ENCODE peak calls at places on chromosome 2, in nine cellular contexts. B is GM23248; X is fibroblast of mammary gland; I is CD8-positive, alpha-beta T cell; H is AG09309; U is psoas muscle; C is astrocyte of the spinal cord; F is AG04450; O is heart left ventricle. R is an unnamed sample.

GRCh38 chr2:233063976-233064411 is 3.9 kb downstream of the INPP5D start:
- DNase-seq in B (no peak), X (no peak), I (no peak), H (no peak), U (no peak), C (no peak), F (no peak), O (no peak), R (no peak)

GRCh38 chr2:16623046-16623445 is 42.6 kb downstream of the CYRIA start:
- DNase-seq in B (peak), X (peak), I (no peak), H (peak), U (no peak), C (peak), F (peak), O (no peak), R (no peak)

GRCh38 chr2:202022755-202023154 is 10.9 kb upstream of the FZD7 start:
- DNase-seq in B (no peak), X (no peak), I (no peak), H (no peak), U (peak), C (no peak), F (no peak), O (no peak), R (no peak)

GRCh38 chr2:65435625-65436168 is 3.3 kb upstream of the SPRED2 start:
- DNase-seq in B (peak), X (peak), I (peak), H (no peak), U (peak), C (peak), F (peak), O (peak), R (peak)

GRCh38 chr2:141015339-141016047 is 1115.3 kb downstream of the LRP1B start:
- DNase-seq in B (no peak), X (no peak), I (no peak), H (no peak), U (no peak), C (peak), F (no peak), O (peak), R (no peak)

GRCh38 chr2:219060821-219061791 is at the start of gene IHH:
- DNase-seq in B (peak), X (no peak), I (no peak), H (no peak), U (peak), C (no peak), F (no peak), O (no peak), R (peak)

GRCh38 chr2:102065675-102066252 is 74.0 kb downstream of the IL1R2 start:
- DNase-seq in B (peak), X (peak), I (no peak), H (no peak), U (peak), C (peak), F (no peak), O (no peak), R (peak)

GRCh38 chr2:151159109-151159690 is 102.5 kb downstream of the RBM43 start:
- DNase-seq in B (no peak), X (no peak), I (no peak), H (no peak), U (no peak), C (no peak), F (no peak), O (no peak), R (no peak)

GRCh38 chr2:195967336-195967735 is 101.3 kb downstream of the DNAH7 start:
- DNase-seq in B (no peak), X (no peak), I (no peak), H (no peak), U (no peak), C (no peak), F (no peak), O (no peak), R (no peak)

GRCh38 chr2:68320118-68320641 is 431 bp upstream of the CNRIP1 start:
- DNase-seq in B (no peak), X (no peak), I (no peak), H (no peak), U (no peak), C (no peak), F (no peak), O (peak), R (no peak)
- H3K4me3 ChIP-seq in B (peak), X (peak), I (peak), H (peak), U (peak), C (peak), F (peak), O (peak), R (peak)

GRCh38 chr2:99067871-99068270 is 73.6 kb upstream of the C2orf15 start:
- DNase-seq in B (no peak), X (no peak), I (no peak), H (no peak), U (no peak), C (no peak), F (no peak), O (no peak), R (no peak)

GRCh38 chr2:99066602-99067001 is 74.9 kb upstream of the C2orf15 start:
- DNase-seq in B (peak), X (peak), I (no peak), H (peak), U (no peak), C (peak), F (peak), O (no peak), R (no peak)

DNA sequence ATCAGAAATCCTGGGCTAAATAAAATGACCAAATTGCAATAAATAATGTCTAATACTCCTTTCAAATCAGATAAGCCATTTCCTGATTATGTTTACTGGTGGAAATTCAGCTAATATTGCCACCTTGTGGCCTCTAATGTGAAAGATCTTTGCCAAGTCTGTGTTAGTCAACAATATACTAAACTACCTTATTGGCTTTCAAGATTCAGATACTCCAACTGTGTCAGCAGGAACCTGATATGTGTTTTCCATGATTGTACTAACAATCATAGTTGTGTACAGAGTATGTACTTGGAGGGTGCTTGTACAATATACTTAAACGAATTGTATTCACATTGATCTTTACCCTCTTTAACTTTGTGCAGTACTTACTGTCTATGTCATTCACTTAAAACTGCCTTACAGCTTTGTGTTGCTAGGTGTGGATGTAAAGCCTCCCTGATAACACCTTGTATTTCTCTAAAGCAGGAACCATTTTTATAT is 75.4 kb upstream of the C2orf15 start:
- DNase-seq in B (peak), X (peak), I (no peak), H (peak), U (no peak), C (peak), F (peak), O (no peak), R (no peak)
- H3K4me3 ChIP-seq in B (no peak), X (no peak), I (no peak), H (no peak), U (no peak), C (no peak), F (no peak), O (no peak), R (no peak)

GRCh38 chr2:239193426-239193825 is 207.4 kb downstream of the HDAC4 start:
- DNase-seq in B (no peak), X (no peak), I (no peak), H (no peak), U (no peak), C (no peak), F (no peak), O (peak), R (peak)

GRCh38 chr2:239190921-239191885 is 209.6 kb downstream of the HDAC4 start:
- DNase-seq in B (no peak), X (no peak), I (no peak), H (no peak), U (peak), C (no peak), F (no peak), O (peak), R (peak)

GRCh38 chr2:239192456-239192855 is 208.4 kb downstream of the HDAC4 start:
- DNase-seq in B (no peak), X (no peak), I (no peak), H (no peak), U (peak), C (no peak), F (no peak), O (peak), R (peak)

GRCh38 chr2:239193925-239194687 is 206.7 kb downstream of the HDAC4 start:
- DNase-seq in B (peak), X (peak), I (no peak), H (no peak), U (no peak), C (no peak), F (no peak), O (peak), R (peak)

GRCh38 chr2:239192975-239193374 is 207.8 kb downstream of the HDAC4 start:
- DNase-seq in B (no peak), X (no peak), I (no peak), H (no peak), U (no peak), C (no peak), F (no peak), O (peak), R (peak)
- H3K4me3 ChIP-seq in B (no peak), X (no peak), I (no peak), H (no peak), U (no peak), C (no peak), F (no peak), O (no peak), R (no peak)

GRCh38 chr2:177245010-177245422 is 19.5 kb downstream of the NFE2L2 start:
- DNase-seq in B (peak), X (peak), I (no peak), H (peak), U (no peak), C (peak), F (peak), O (no peak), R (no peak)
- H3K4me3 ChIP-seq in B (no peak), X (no peak), I (no peak), H (no peak), U (no peak), C (no peak), F (no peak), O (no peak), R (no peak)

DNA sequence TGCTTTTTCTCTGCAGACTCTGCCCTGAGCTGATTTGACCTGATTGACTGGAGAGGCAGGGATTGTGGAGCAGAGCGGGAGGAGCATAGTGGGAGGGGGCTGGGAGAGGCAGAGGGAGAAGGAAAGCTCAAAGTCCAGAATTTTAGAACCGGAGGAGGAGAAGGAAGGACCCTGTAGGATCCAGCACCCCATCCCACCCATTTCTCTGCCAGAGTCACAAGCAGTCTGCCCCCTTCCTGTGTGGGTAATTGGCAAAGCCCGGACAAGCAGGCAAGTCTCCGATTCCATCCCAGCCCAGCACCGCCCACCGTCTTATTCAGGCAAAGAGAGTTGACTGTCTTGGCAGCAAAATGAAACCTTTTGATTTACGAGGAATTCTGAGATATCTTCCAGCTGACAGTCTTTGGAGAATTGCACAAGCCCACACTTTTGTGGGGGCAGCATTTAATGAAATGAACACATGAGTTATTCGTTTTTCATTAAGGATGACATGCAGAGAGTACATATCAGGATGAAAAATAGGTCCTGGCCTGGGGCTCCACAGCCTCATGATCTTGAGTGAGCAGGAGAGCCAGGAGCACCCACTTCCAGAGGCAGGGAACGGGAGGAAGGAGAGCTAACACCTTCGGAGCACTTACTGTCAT is 103.1 kb downstream of the MCFD2 start:
- DNase-seq in B (peak), X (peak), I (no peak), H (peak), U (peak), C (peak), F (peak), O (peak), R (no peak)
- H3K4me3 ChIP-seq in B (no peak), X (no peak), I (no peak), H (no peak), U (no peak), C (no peak), F (peak), O (no peak), R (no peak)

GRCh38 chr2:210225461-210225798 is 183 bp upstream of the ACADL start:
- DNase-seq in B (peak), X (peak), I (no peak), H (no peak), U (no peak), C (peak), F (no peak), O (no peak), R (no peak)
- H3K4me3 ChIP-seq in B (peak), X (peak), I (no peak), H (peak), U (peak), C (peak), F (peak), O (peak), R (peak)

GRCh38 chr2:197054437-197054836 is 127.9 kb upstream of the PGAP1 start:
- DNase-seq in B (no peak), X (peak), I (no peak), H (no peak), U (no peak), C (no peak), F (no peak), O (no peak), R (no peak)
- H3K4me3 ChIP-seq in B (no peak), X (no peak), I (no peak), H (no peak), U (no peak), C (no peak), F (no peak), O (no peak), R (no peak)

GRCh38 chr2:10125842-10126596 is 3.5 kb downstream of the RRM2 start:
- DNase-seq in B (no peak), X (no peak), I (no peak), H (no peak), U (no peak), C (no peak), F (no peak), O (no peak), R (no peak)
- H3K4me3 ChIP-seq in B (no peak), X (no peak), I (no peak), H (no peak), U (no peak), C (no peak), F (no peak), O (no peak), R (no peak)

GRCh38 chr2:6053711-6054393 is 361.7 kb downstream of the SOX11 start:
- DNase-seq in B (no peak), X (no peak), I (no peak), H (no peak), U (no peak), C (no peak), F (no peak), O (no peak), R (no peak)

GRCh38 chr2:6052577-6052976 is 360.4 kb downstream of the SOX11 start:
- DNase-seq in B (no peak), X (no peak), I (no peak), H (no peak), U (no peak), C (no peak), F (no peak), O (no peak), R (no peak)

GRCh38 chr2:6054394-6054732 is 362.2 kb downstream of the SOX11 start:
- DNase-seq in B (no peak), X (no peak), I (no peak), H (no peak), U (no peak), C (no peak), F (no peak), O (no peak), R (no peak)
- H3K4me3 ChIP-seq in B (no peak), X (no peak), I (no peak), H (no peak), U (no peak), C (no peak), F (no peak), O (no peak), R (no peak)

R was measured in left lung.